ENCODE peak calls at places on chromosome 16, in six cellular contexts. K is A172, S is brain microvascular endothelial cell, D is GM23338, N is fibroblast of lung, M is nucleus accumbens. J is an unnamed sample.

GRCh38 chr16:53509906-53510703 is 7.1 kb upstream of the AKTIP start:
- DNase-seq in K (peak; percentile 60), S (peak; percentile 58), D (peak; percentile 84), N (peak; percentile 48), M (peak; percentile 54), J (peak; percentile 80)

GRCh38 chr16:61993076-61993475 is 43.2 kb downstream of the CDH8 start:
- DNase-seq in K (no peak), S (no peak), D (no peak), N (no peak), M (no peak), J (no peak)

GRCh38 chr16:88468289-88469129 is 15.4 kb downstream of the ZFPM1 start:
- DNase-seq in K (peak; percentile 38), S (no peak), D (peak; percentile 95), N (no peak), M (peak; percentile 52), J (peak; percentile 99)

GRCh38 chr16:82987767-82988166 is 361.0 kb downstream of the CDH13 start:
- DNase-seq in K (no peak), S (no peak), D (no peak), N (peak; percentile 36), M (no peak), J (no peak)

GRCh38 chr16:73384561-73384960 is 336.6 kb upstream of the ZFHX3 start:
- DNase-seq in K (no peak), S (no peak), D (no peak), N (no peak), M (no peak), J (no peak)

GRCh38 chr16:12583237-12583897 is 220.3 kb downstream of the CPPED1 start:
- DNase-seq in K (no peak), S (no peak), D (no peak), N (no peak), M (no peak), J (no peak)

GRCh38 chr16:56637814-56638750 is at the start of gene MT1A:
- DNase-seq in K (no peak), S (no peak), D (peak; percentile 79), N (peak; percentile 54), M (peak; percentile 73), J (peak; percentile 77)

GRCh38 chr16:1057252-1057932 is 15.2 kb upstream of the SSTR5 start:
- DNase-seq in K (no peak), S (no peak), D (peak; percentile 65), N (no peak), M (peak; percentile 68), J (peak; percentile 90)

GRCh38 chr16:66324785-66325184 is 41.7 kb upstream of the CDH5 start:
- DNase-seq in K (peak; percentile 50), S (peak; percentile 28), D (peak; percentile 72), N (peak; percentile 27), M (peak; percentile 76), J (peak; percentile 78)

GRCh38 chr16:48126801-48127644 is 28.8 kb downstream of the ABCC12 start:
- DNase-seq in K (peak; percentile 100), S (peak; percentile 95), D (no peak), N (peak; percentile 99), M (no peak), J (no peak)

GRCh38 chr16:17144431-17144830 is 326.3 kb downstream of the XYLT1 start:
- DNase-seq in K (no peak), S (no peak), D (no peak), N (no peak), M (no peak), J (no peak)

GRCh38 chr16:60744198-60744597 is 1292.0 kb downstream of the CDH8 start:
- DNase-seq in K (no peak), S (no peak), D (no peak), N (no peak), M (no peak), J (no peak)

GRCh38 chr16:25258856-25259179 is 1.2 kb upstream of the ZKSCAN2 start:
- DNase-seq in K (no peak), S (no peak), D (no peak), N (no peak), M (no peak), J (no peak)

GRCh38 chr16:12613131-12613991 is 190.3 kb downstream of the CPPED1 start:
- DNase-seq in K (peak; percentile 100), S (peak; percentile 26), D (peak; percentile 25), N (peak; percentile 67), M (no peak), J (no peak)

GRCh38 chr16:21159281-21159951 is 942 bp downstream of the LDAF1 start:
- DNase-seq in K (no peak), S (no peak), D (peak; percentile 89), N (no peak), M (peak; percentile 12), J (peak; percentile 58)

GRCh38 chr16:88619859-88620655 is 18.3 kb upstream of the IL17C start:
- DNase-seq in K (no peak), S (no peak), D (no peak), N (peak; percentile 57), M (no peak), J (no peak)

GRCh38 chr16:23232806-23233205 is 50.3 kb downstream of the SCNN1G start:
- DNase-seq in K (no peak), S (no peak), D (no peak), N (no peak), M (no peak), J (no peak)

GRCh38 chr16:47413041-47413440 is 47.8 kb downstream of the ITFG1 start:
- DNase-seq in K (no peak), S (no peak), D (no peak), N (peak; percentile 36), M (no peak), J (no peak)

GRCh38 chr16:17939052-17939673 is 397.4 kb downstream of the NPIPA8 start:
- DNase-seq in K (no peak), S (no peak), D (no peak), N (no peak), M (no peak), J (no peak)

GRCh38 chr16:82720414-82720813 is 93.6 kb downstream of the CDH13 start:
- DNase-seq in K (no peak), S (no peak), D (no peak), N (no peak), M (no peak), J (no peak)

GRCh38 chr16:26133401-26133800 is 441.6 kb downstream of the HS3ST4 start:
- DNase-seq in K (no peak), S (no peak), D (no peak), N (no peak), M (no peak), J (no peak)

GRCh38 chr16:88378836-88379693 is 3.7 kb upstream of the ZNF469 start:
- DNase-seq in K (no peak), S (no peak), D (no peak), N (no peak), M (no peak), J (no peak)

GRCh38 chr16:24013733-24014645 is 178.2 kb downstream of the PRKCB start:
- DNase-seq in K (no peak), S (no peak), D (no peak), N (no peak), M (no peak), J (no peak)

GRCh38 chr16:53121666-53122065 is 66.9 kb downstream of the CHD9 start:
- DNase-seq in K (no peak), S (no peak), D (no peak), N (no peak), M (no peak), J (no peak)

GRCh38 chr16:8907096-8907495 is 24.9 kb downstream of the LITAFD start:
- DNase-seq in K (no peak), S (no peak), D (no peak), N (peak; percentile 42), M (no peak), J (no peak)

GRCh38 chr16:47939690-47940089 is 216.1 kb downstream of the ABCC12 start:
- DNase-seq in K (no peak), S (no peak), D (no peak), N (no peak), M (no peak), J (no peak)

GRCh38 chr16:84532299-84532724 is 27.9 kb upstream of the MEAK7 start:
- DNase-seq in K (peak; percentile 98), S (peak; percentile 77), D (peak; percentile 90), N (peak; percentile 99), M (no peak), J (peak; percentile 77)